ENCODE peak calls at places on chromosomes 2 and 18, in five cellular contexts. D is thyroid gland, U is breast epithelium, Y is tibial nerve, S is lower lobe of right lung. Q is an unnamed sample.
A peak's percentile ranks its signal among the peaks of the same experiment; 100 is the strongest.

GRCh38 chr2:62216616-62217015 is 20.7 kb downstream of the B3GNT2 start:
- DNase-seq in D (no peak), U (no peak), Y (peak; percentile 27), S (no peak), Q (no peak)

GRCh38 chr18:34493566-34494358 is 216.3 kb upstream of the DTNA start:
- DNase-seq in D (peak; percentile 81), U (peak; percentile 18), Y (no peak), S (peak; percentile 52), Q (no peak)

GRCh38 chr2:237181844-237182243 is 96.2 kb downstream of the COPS8 start:
- DNase-seq in D (no peak), U (no peak), Y (no peak), S (no peak), Q (no peak)

GRCh38 chr2:48510329-48510728 is 19.6 kb upstream of the STON1 start:
- DNase-seq in D (no peak), U (no peak), Y (no peak), S (no peak), Q (no peak)

GRCh38 chr2:3639015-3639630 is 18.9 kb upstream of the ALLC start:
- DNase-seq in D (no peak), U (no peak), Y (no peak), S (no peak), Q (no peak)

GRCh38 chr18:46445914-46446313 is 211.1 kb downstream of the LOXHD1 start:
- DNase-seq in D (no peak), U (no peak), Y (no peak), S (no peak), Q (no peak)

GRCh38 chr18:50492061-50492460 is 67.8 kb upstream of the MAPK4 start:
- DNase-seq in D (no peak), U (no peak), Y (no peak), S (no peak), Q (no peak)

GRCh38 chr18:31206787-31207381 is 44.2 kb upstream of the DSC1 start:
- DNase-seq in D (peak; percentile 52), U (peak; percentile 80), Y (no peak), S (peak; percentile 81), Q (no peak)

GRCh38 chr2:54859997-54860701 is 136.7 kb downstream of the EML6 start:
- DNase-seq in D (no peak), U (no peak), Y (no peak), S (no peak), Q (no peak)

GRCh38 chr2:26412091-26412673 is 10.5 kb downstream of the DRC1 start:
- DNase-seq in D (no peak), U (no peak), Y (no peak), S (no peak), Q (no peak)

GRCh38 chr18:68436485-68436884 is 278.4 kb downstream of the TMX3 start:
- DNase-seq in D (no peak), U (no peak), Y (no peak), S (no peak), Q (no peak)

GRCh38 chr2:179104736-179105135 is 54.8 kb upstream of the CCDC141 start:
- DNase-seq in D (no peak), U (no peak), Y (no peak), S (no peak), Q (no peak)

GRCh38 chr2:183371545-183371944 is 247.3 kb downstream of the NUP35 start:
- DNase-seq in D (no peak), U (no peak), Y (no peak), S (no peak), Q (no peak)

GRCh38 chr2:136665741-136666140 is 99.6 kb upstream of the THSD7B start:
- DNase-seq in D (no peak), U (no peak), Y (no peak), S (no peak), Q (no peak)

GRCh38 chr18:54926593-54927297 is 32.5 kb downstream of the CCDC68 start:
- DNase-seq in D (no peak), U (no peak), Y (no peak), S (no peak), Q (no peak)

GRCh38 chr2:144320491-144320890 is 199.4 kb downstream of the ZEB2 start:
- DNase-seq in D (no peak), U (no peak), Y (no peak), S (no peak), Q (no peak)

GRCh38 chr2:141522048-141522447 is 608.8 kb downstream of the LRP1B start:
- DNase-seq in D (peak; percentile 29), U (no peak), Y (no peak), S (no peak), Q (no peak)

GRCh38 chr2:226020179-226020578 is 620.7 kb downstream of the NYAP2 start:
- DNase-seq in D (no peak), U (no peak), Y (no peak), S (no peak), Q (no peak)

GRCh38 chr2:105509271-105510086 is 110.6 kb upstream of the FHL2 start:
- DNase-seq in D (no peak), U (no peak), Y (no peak), S (no peak), Q (no peak)

GRCh38 chr18:8493141-8493540 is 116.1 kb upstream of the RAB12 start:
- DNase-seq in D (no peak), U (no peak), Y (no peak), S (no peak), Q (no peak)

GRCh38 chr2:233029321-233029720 is 3.2 kb upstream of the NEU2 start:
- DNase-seq in D (no peak), U (no peak), Y (no peak), S (no peak), Q (no peak)

GRCh38 chr2:30177861-30178465 is 31.2 kb downstream of the YPEL5 start:
- DNase-seq in D (no peak), U (no peak), Y (no peak), S (no peak), Q (no peak)
- TF ChIP-seq CTCF in D (no peak), U (no peak), Y (no peak), S (no peak), Q (no peak)

GRCh38 chr2:189783927-189784867 is at the start of the genes ORMDL1 and PMS1:
- DNase-seq in D (peak; percentile 94), U (peak; percentile 83), Y (peak; percentile 89), S (peak; percentile 98), Q (peak; percentile 95)
- TF ChIP-seq CTCF in D (no peak), U (no peak), Y (peak; percentile 16), S (no peak), Q (no peak)

GRCh38 chr2:70785137-70785911 is 5.1 kb downstream of the FIGLA start:
- DNase-seq in D (peak; percentile 31), U (no peak), Y (no peak), S (no peak), Q (no peak)
- TF ChIP-seq CTCF in D (peak; percentile 45), U (no peak), Y (no peak), S (peak; percentile 30), Q (no peak)

DNA sequence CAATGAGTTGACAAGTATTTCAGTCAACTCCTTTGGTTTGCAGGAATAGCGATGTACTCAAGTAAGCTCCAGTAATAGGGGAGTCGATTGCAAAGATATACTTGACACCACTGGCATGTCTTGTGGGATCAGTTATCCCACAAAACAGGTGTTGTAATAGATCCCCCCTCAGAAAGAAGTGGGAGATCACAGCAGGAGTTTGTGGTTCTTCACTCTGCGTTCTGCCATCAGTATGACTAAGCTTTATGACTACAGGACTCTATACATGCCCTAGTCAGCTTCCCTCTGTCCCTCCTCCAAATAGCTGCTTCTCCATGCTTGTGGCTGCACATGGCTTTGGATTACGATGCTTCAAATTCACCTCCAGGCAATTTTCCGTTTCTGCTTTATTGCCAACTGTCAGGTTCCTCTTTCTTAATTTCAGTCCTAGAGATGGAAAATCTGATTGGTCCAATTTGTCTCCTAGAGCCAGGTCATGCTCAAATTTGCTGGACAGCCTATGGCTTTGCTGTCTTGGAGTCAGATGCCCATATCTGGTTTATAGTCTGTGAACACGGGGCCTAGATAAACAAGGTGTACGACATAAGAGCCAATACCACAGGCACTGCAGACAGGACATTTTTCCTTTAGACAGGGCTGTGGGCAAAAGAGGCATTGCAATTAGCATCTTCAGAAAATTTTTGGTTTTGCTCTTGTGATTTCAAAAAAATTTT is 221.7 kb downstream of the PAX3 start:
- DNase-seq in D (no peak), U (no peak), Y (no peak), S (no peak), Q (no peak)
- TF ChIP-seq CTCF in D (no peak), U (no peak), Y (no peak), S (no peak), Q (no peak)

GRCh38 chr18:76482971-76483691 is 11.9 kb downstream of the ZNF516 start:
- DNase-seq in D (no peak), U (no peak), Y (no peak), S (no peak), Q (no peak)

GRCh38 chr18:76483780-76484179 is 11.3 kb downstream of the ZNF516 start:
- DNase-seq in D (no peak), U (no peak), Y (no peak), S (no peak), Q (no peak)

GRCh38 chr18:76482267-76482666 is 12.8 kb downstream of the ZNF516 start:
- DNase-seq in D (no peak), U (no peak), Y (no peak), S (no peak), Q (no peak)

GRCh38 chr18:76479351-76480238 is 15.4 kb downstream of the ZNF516 start:
- DNase-seq in D (no peak), U (no peak), Y (no peak), S (peak; percentile 54), Q (no peak)

GRCh38 chr18:76480913-76481312 is 14.1 kb downstream of the ZNF516 start:
- DNase-seq in D (no peak), U (no peak), Y (no peak), S (no peak), Q (no peak)
- TF ChIP-seq CTCF in D (no peak), U (no peak), Y (no peak), S (no peak), Q (no peak)

GRCh38 chr2:61145990-61146389 is 16.0 kb upstream of the C2orf74 start:
- DNase-seq in D (no peak), U (no peak), Y (no peak), S (no peak), Q (no peak)

GRCh38 chr2:61138859-61139258 is 23.1 kb upstream of the C2orf74 start:
- DNase-seq in D (no peak), U (no peak), Y (no peak), S (no peak), Q (no peak)

GRCh38 chr2:61149074-61149473 is 12.9 kb upstream of the C2orf74 start:
- DNase-seq in D (no peak), U (no peak), Y (no peak), S (no peak), Q (no peak)

GRCh38 chr2:61141151-61141550 is 20.8 kb upstream of the C2orf74 start:
- DNase-seq in D (no peak), U (no peak), Y (no peak), S (no peak), Q (no peak)

GRCh38 chr2:61144697-61145268 is 17.2 kb upstream of the C2orf74 start:
- DNase-seq in D (peak; percentile 96), U (peak; percentile 91), Y (peak; percentile 90), S (peak; percentile 97), Q (peak; percentile 82)
- TF ChIP-seq CTCF in D (peak; percentile 10), U (no peak), Y (no peak), S (no peak), Q (no peak)

DNA sequence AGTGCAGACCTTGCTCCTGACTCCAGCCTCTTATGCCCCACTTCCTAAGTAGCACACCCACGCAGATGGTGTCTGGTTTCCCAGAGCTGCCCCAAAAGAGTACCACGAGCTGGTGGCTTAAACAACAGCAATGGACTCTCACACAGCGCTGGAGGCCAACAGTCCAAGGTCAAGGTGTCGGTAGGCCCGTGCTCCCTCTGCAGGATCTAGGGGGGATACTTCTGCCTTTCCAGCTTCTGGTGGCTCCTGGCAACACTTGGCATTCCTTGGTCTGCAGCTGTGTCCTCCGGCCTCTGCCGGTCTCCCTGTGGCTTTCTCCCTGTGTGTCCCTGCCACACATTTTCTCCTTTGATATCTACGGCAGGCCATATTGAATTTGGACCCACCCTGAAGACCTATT is 99.0 kb downstream of the TSHZ1 start:
- DNase-seq in D (no peak), U (no peak), Y (no peak), S (no peak), Q (no peak)
- TF ChIP-seq CTCF in D (no peak), U (no peak), Y (no peak), S (no peak), Q (no peak)

Q was measured in activated B cell treated with CpG ODN at 0.5 μM for 24 hours.